ENCODE peak calls at places on chromosomes 7 and 10, in four cellular contexts. A, G, C and H are unnamed samples.

GRCh38 chr10:132336064-132336746 is 4.2 kb downstream of the LRRC27 start:
- DNase-seq in A (no peak), G (no peak), C (no peak), H (no peak)

GRCh38 chr10:1561731-1562337 is 175.5 kb downstream of the ADARB2 start:
- DNase-seq in A (no peak), G (no peak), C (no peak), H (no peak)

GRCh38 chr10:77190275-77190674 is 447.3 kb downstream of the KCNMA1 start:
- DNase-seq in A (no peak), G (no peak), C (no peak), H (no peak)

GRCh38 chr10:521261-521660 is 168.2 kb downstream of the DIP2C start:
- DNase-seq in A (no peak), G (no peak), C (no peak), H (no peak)

GRCh38 chr7:151010307-151011096 is 13.8 kb downstream of the ATG9B start:
- DNase-seq in A (no peak), G (no peak), C (no peak), H (no peak)

GRCh38 chr10:132449051-132449825 is 52.2 kb downstream of the PWWP2B start:
- DNase-seq in A (no peak), G (no peak), C (no peak), H (no peak)

GRCh38 chr10:62047240-62047897 is 145.9 kb downstream of the ARID5B start:
- DNase-seq in A (no peak), G (no peak), C (no peak), H (no peak)

GRCh38 chr10:100930368-100930767 is 17.6 kb downstream of the SLF2 start:
- DNase-seq in A (no peak), G (no peak), C (no peak), H (no peak)

GRCh38 chr10:1063232-1063862 is 7.2 kb downstream of the WDR37 start:
- DNase-seq in A (no peak), G (no peak), C (no peak), H (no peak)

GRCh38 chr7:16144361-16144760 is 277.0 kb downstream of the CRPPA start:
- DNase-seq in A (no peak), G (no peak), C (no peak), H (no peak)

GRCh38 chr10:74968621-74969019 is 142.2 kb downstream of the KAT6B start:
- DNase-seq in A (no peak), G (no peak), C (peak), H (no peak)

GRCh38 chr10:111273635-111274034 is 196.8 kb downstream of the ADRA2A start:
- DNase-seq in A (no peak), G (no peak), C (no peak), H (no peak)

GRCh38 chr7:26340476-26341018 is 48.9 kb downstream of the SNX10 start:
- DNase-seq in A (no peak), G (no peak), C (no peak), H (no peak)

GRCh38 chr10:14102056-14102455 is 228.7 kb downstream of the FRMD4A start:
- DNase-seq in A (no peak), G (no peak), C (no peak), H (no peak)

GRCh38 chr7:158264881-158265742 is 322.5 kb downstream of the PTPRN2 start:
- DNase-seq in A (no peak), G (no peak), C (no peak), H (no peak)

GRCh38 chr10:97499561-97500296 is 1.0 kb downstream of the UBTD1 start:
- DNase-seq in A (no peak), G (no peak), C (no peak), H (no peak)

GRCh38 chr7:43834463-43835251 is 34.7 kb downstream of the MRPS24 start:
- DNase-seq in A (peak), G (peak), C (no peak), H (no peak)

GRCh38 chr7:135335628-135336139 is 102.0 kb downstream of the STRA8 start:
- DNase-seq in A (no peak), G (peak), C (peak), H (no peak)

GRCh38 chr7:44782460-44782859 is 14.0 kb upstream of the PPIA start:
- DNase-seq in A (no peak), G (no peak), C (no peak), H (no peak)

GRCh38 chr10:14653271-14654161 is 121.2 kb downstream of the FAM107B start:
- DNase-seq in A (no peak), G (no peak), C (no peak), H (no peak)

GRCh38 chr7:90736968-90737939 is 141.1 kb downstream of the CDK14 start:
- DNase-seq in A (no peak), G (no peak), C (no peak), H (no peak)

GRCh38 chr7:86152926-86153325 is 490.8 kb upstream of the GRM3 start:
- DNase-seq in A (no peak), G (no peak), C (no peak), H (no peak)

GRCh38 chr10:102696736-102697135 is 17.5 kb downstream of the ARL3 start:
- DNase-seq in A (no peak), G (no peak), C (no peak), H (no peak)

GRCh38 chr10:101019440-101019703 is 11.6 kb downstream of the PDZD7 start:
- DNase-seq in A (no peak), G (no peak), C (no peak), H (no peak)

GRCh38 chr10:79034271-79034876 is 34.4 kb upstream of the ZMIZ1 start:
- DNase-seq in A (no peak), G (no peak), C (no peak), H (no peak)

GRCh38 chr7:9200666-9201065 is 767.3 kb downstream of the NXPH1 start:
- DNase-seq in A (no peak), G (no peak), C (no peak), H (no peak)

GRCh38 chr10:49666685-49667084 is 12.8 kb upstream of the C10orf53 start:
- DNase-seq in A (no peak), G (no peak), C (no peak), H (no peak)

GRCh38 chr7:147804032-147804431 is 786.5 kb upstream of the C7orf33 start:
- DNase-seq in A (no peak), G (no peak), C (no peak), H (no peak)

GRCh38 chr10:13922591-13922990 is 335.8 kb downstream of the PRPF18 start:
- DNase-seq in A (no peak), G (no peak), C (no peak), H (no peak)